ENCODE peak calls at places on chromosome 17, in seven cellular contexts. X is ascending aorta, J is transverse colon, E is left lung, U is GM23248, V is Panc1, W is heart right ventricle. N is an unnamed sample.

GRCh38 chr17:71251276-71251675 is 869.5 kb upstream of the SOX9 start:
- DNase-seq in X (no peak), J (no peak), E (no peak), U (peak), V (no peak), W (no peak), N (no peak)

GRCh38 chr17:44324092-44324570 is 492 bp downstream of the SLC25A39 start:
- DNase-seq in X (no peak), J (peak), E (no peak), U (peak), V (no peak), W (no peak), N (no peak)

GRCh38 chr17:4358154-4358553 is 8.3 kb downstream of the UBE2G1 start:
- DNase-seq in X (no peak), J (no peak), E (no peak), U (no peak), V (no peak), W (no peak), N (no peak)

GRCh38 chr17:47707056-47707791 is 13.3 kb downstream of the TBKBP1 start:
- DNase-seq in X (no peak), J (no peak), E (no peak), U (no peak), V (no peak), W (no peak), N (no peak)

GRCh38 chr17:2138768-2139167 is 83.9 kb downstream of the HIC1 start:
- DNase-seq in X (no peak), J (peak), E (no peak), U (peak), V (no peak), W (peak), N (no peak)

GRCh38 chr17:5871666-5872065 is 198.5 kb upstream of the WSCD1 start:
- DNase-seq in X (no peak), J (no peak), E (no peak), U (no peak), V (no peak), W (no peak), N (no peak)

GRCh38 chr17:45200701-45201100 is 21.0 kb upstream of the FMNL1 start:
- DNase-seq in X (no peak), J (no peak), E (no peak), U (no peak), V (no peak), W (no peak), N (no peak)

GRCh38 chr17:63974594-63975192 is 2.0 kb upstream of the SCN4A start:
- DNase-seq in X (no peak), J (no peak), E (no peak), U (peak), V (no peak), W (no peak), N (no peak)

GRCh38 chr17:41750866-41751265 is 16.4 kb upstream of the HAP1 start:
- DNase-seq in X (no peak), J (no peak), E (no peak), U (no peak), V (no peak), W (no peak), N (no peak)

GRCh38 chr17:31581491-31581890 is 190.0 kb downstream of the RAB11FIP4 start:
- DNase-seq in X (no peak), J (no peak), E (no peak), U (peak), V (no peak), W (peak), N (no peak)

GRCh38 chr17:49315974-49316570 is 46.0 kb downstream of the ZNF652 start:
- DNase-seq in X (no peak), J (no peak), E (no peak), U (peak), V (no peak), W (no peak), N (no peak)

GRCh38 chr17:36945959-36946725 is 2.6 kb upstream of the AATF start:
- DNase-seq in X (no peak), J (no peak), E (no peak), U (no peak), V (no peak), W (no peak), N (no peak)

GRCh38 chr17:16478693-16479092 is 13.3 kb downstream of the LRRC75A start:
- DNase-seq in X (no peak), J (no peak), E (no peak), U (peak), V (no peak), W (no peak), N (no peak)

GRCh38 chr17:59762022-59762825 is 54.8 kb downstream of the VMP1 start:
- DNase-seq in X (no peak), J (no peak), E (no peak), U (peak), V (no peak), W (no peak), N (no peak)

GRCh38 chr17:37391146-37391545 is 15.4 kb downstream of the C17orf78 start:
- DNase-seq in X (no peak), J (no peak), E (no peak), U (peak), V (no peak), W (no peak), N (no peak)

GRCh38 chr17:1521067-1521466 is 4.7 kb upstream of the INPP5K start:
- DNase-seq in X (no peak), J (no peak), E (no peak), U (no peak), V (no peak), W (no peak), N (no peak)

GRCh38 chr17:8192070-8192815 is 2.3 kb upstream of the BORCS6 start:
- DNase-seq in X (peak), J (peak), E (peak), U (peak), V (peak), W (peak), N (no peak)

GRCh38 chr17:81519284-81520020 is 6.9 kb upstream of the ACTG1 start:
- DNase-seq in X (no peak), J (peak), E (peak), U (peak), V (no peak), W (no peak), N (no peak)

GRCh38 chr17:52159810-52160578 is 1.5 kb upstream of the CA10 start:
- DNase-seq in X (no peak), J (no peak), E (no peak), U (no peak), V (no peak), W (no peak), N (no peak)

GRCh38 chr17:36980281-36980761 is 31.6 kb downstream of the AATF start:
- DNase-seq in X (no peak), J (no peak), E (no peak), U (peak), V (no peak), W (no peak), N (no peak)

GRCh38 chr17:60613325-60613724 is 13.3 kb downstream of the PPM1D start:
- DNase-seq in X (no peak), J (no peak), E (no peak), U (no peak), V (no peak), W (no peak), N (no peak)

GRCh38 chr17:81481011-81481799 is 31.4 kb downstream of the ACTG1 start:
- DNase-seq in X (no peak), J (peak), E (peak), U (peak), V (no peak), W (peak), N (no peak)

GRCh38 chr17:39755550-39756375 is 18.0 kb downstream of the GRB7 start:
- DNase-seq in X (no peak), J (peak), E (no peak), U (peak), V (no peak), W (no peak), N (no peak)

GRCh38 chr17:19727466-19728113 is 11.2 kb upstream of the SLC47A2 start:
- DNase-seq in X (no peak), J (peak), E (no peak), U (peak), V (no peak), W (peak), N (no peak)

GRCh38 chr17:46873941-46874645 is 22.7 kb downstream of the WNT9B start:
- DNase-seq in X (no peak), J (no peak), E (no peak), U (no peak), V (no peak), W (no peak), N (no peak)

GRCh38 chr17:50464736-50465135 is 3.9 kb downstream of the CHAD start:
- DNase-seq in X (no peak), J (no peak), E (no peak), U (no peak), V (no peak), W (no peak), N (no peak)

GRCh38 chr17:47957591-47958490 is at the start of gene PRR15L:
- DNase-seq in X (no peak), J (peak), E (peak), U (no peak), V (no peak), W (no peak), N (no peak)

GRCh38 chr17:72953621-72954020 is 138.9 kb downstream of the SLC39A11 start:
- DNase-seq in X (no peak), J (no peak), E (no peak), U (no peak), V (no peak), W (no peak), N (no peak)

GRCh38 chr17:949623-950338 is 29.8 kb downstream of the NXN start:
- DNase-seq in X (no peak), J (no peak), E (no peak), U (no peak), V (no peak), W (no peak), N (peak)

GRCh38 chr17:44191389-44191788 is 4.6 kb downstream of the TMUB2 start:
- DNase-seq in X (no peak), J (no peak), E (no peak), U (no peak), V (no peak), W (no peak), N (no peak)

GRCh38 chr17:50397919-50398285 is 579 bp upstream of the LRRC59 start:
- DNase-seq in X (no peak), J (no peak), E (no peak), U (no peak), V (no peak), W (no peak), N (no peak)

GRCh38 chr17:2701161-2701995 is 10.2 kb downstream of the CLUH start:
- DNase-seq in X (no peak), J (no peak), E (peak), U (no peak), V (no peak), W (no peak), N (no peak)

GRCh38 chr17:7063518-7064094 is 16.4 kb downstream of the CLEC10A start:
- DNase-seq in X (no peak), J (no peak), E (no peak), U (peak), V (no peak), W (no peak), N (no peak)

GRCh38 chr17:32697728-32698625 is 178.9 kb downstream of the MYO1D start:
- DNase-seq in X (no peak), J (no peak), E (no peak), U (peak), V (no peak), W (no peak), N (no peak)

GRCh38 chr17:40412880-40413279 is 4.8 kb downstream of the TOP2A start:
- DNase-seq in X (no peak), J (no peak), E (no peak), U (no peak), V (no peak), W (no peak), N (no peak)

GRCh38 chr17:2709173-2709661 is 2.3 kb downstream of the CLUH start:
- DNase-seq in X (no peak), J (peak), E (peak), U (peak), V (no peak), W (no peak), N (no peak)

DNA sequence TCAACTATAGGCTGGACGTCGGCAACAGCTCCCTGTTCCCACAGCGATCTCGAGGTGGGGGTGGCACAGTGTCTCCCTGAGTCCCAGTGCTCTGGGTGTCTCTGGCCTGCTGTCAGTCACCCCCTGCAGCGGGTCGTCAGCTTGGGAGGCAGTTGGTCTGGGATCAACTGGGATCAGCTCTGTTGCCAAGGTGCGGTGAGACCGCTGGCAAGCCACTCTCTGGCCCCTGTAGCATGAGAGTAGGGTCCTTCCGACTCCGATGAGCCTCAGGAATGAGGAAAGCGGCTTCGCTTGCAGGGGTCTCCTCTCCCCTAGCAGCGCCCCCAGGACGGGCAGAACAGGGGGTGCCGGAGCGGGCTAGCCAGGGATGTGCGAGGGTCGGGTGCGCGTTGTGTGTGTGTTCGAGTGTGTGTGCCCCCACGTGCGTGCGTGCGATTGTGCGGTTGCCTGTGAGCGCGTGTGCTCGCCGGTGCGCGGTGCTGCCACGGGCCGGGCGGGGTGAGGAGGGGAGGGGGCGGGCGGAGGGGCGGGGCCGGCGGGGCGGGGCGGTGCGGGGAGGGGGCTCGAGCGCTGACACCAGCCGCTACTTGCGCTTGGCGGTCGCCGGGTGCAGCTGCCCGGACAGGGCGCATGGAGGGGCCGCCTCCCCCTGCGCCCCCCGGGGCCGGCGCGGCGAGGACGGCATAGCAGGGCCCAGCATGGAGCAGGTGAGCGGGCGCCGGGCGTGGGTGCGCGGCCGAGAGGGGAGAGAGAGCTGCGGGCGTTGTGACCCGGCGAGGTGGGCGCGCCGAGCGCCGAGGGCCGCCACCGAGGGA is 9.4 kb upstream of the ARHGAP23 start:
- DNase-seq in X (no peak), J (no peak), E (no peak), U (peak), V (no peak), W (no peak), N (no peak)
- H3K4me3 ChIP-seq in X (peak), J (peak), E (no peak), U (no peak), V (peak), W (peak), N (peak)

GRCh38 chr17:62895650-62896301 is 70.3 kb upstream of the TANC2 start:
- DNase-seq in X (no peak), J (no peak), E (no peak), U (peak), V (no peak), W (no peak), N (no peak)

GRCh38 chr17:62897706-62898105 is 68.3 kb upstream of the TANC2 start:
- DNase-seq in X (no peak), J (no peak), E (no peak), U (peak), V (no peak), W (no peak), N (no peak)

GRCh38 chr17:62900096-62900495 is 65.9 kb upstream of the TANC2 start:
- DNase-seq in X (no peak), J (no peak), E (no peak), U (no peak), V (no peak), W (no peak), N (no peak)

GRCh38 chr17:62899349-62899748 is 66.7 kb upstream of the TANC2 start:
- DNase-seq in X (no peak), J (no peak), E (peak), U (no peak), V (no peak), W (peak), N (no peak)

DNA sequence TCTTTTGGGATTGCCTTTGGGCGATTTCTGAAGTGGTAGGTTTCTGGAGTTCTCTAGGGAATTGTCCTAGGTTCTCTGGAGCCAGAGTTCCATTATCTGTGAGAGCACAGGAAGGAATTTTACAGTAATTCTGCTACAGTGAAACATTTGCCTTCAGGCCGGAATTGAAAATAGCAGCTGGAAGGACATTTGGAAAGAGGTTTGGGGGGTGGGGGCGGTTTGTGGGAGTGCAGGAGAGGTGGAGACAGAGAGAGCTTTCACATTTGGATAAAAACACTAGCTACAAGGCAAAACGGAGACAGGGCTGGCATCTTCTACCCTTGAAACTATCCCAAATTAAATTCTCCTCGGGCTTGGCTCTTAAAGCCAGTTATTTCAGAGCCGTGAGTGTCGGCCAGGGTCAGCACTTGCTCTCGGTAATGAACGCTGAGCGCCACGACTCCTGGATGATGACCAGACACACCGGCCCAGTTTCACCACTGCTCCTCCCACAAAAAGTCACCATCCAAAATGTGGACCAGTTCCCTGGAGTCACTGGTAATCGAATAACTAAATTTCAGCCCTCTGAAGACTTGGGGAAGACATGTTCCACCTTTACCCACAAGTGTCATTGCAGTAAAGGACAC is 67.7 kb upstream of the TANC2 start:
- DNase-seq in X (no peak), J (no peak), E (no peak), U (peak), V (no peak), W (peak), N (peak)
- H3K27ac ChIP-seq in X (peak), J (no peak), E (peak), U (peak), V (no peak), W (peak), N (peak)

DNA sequence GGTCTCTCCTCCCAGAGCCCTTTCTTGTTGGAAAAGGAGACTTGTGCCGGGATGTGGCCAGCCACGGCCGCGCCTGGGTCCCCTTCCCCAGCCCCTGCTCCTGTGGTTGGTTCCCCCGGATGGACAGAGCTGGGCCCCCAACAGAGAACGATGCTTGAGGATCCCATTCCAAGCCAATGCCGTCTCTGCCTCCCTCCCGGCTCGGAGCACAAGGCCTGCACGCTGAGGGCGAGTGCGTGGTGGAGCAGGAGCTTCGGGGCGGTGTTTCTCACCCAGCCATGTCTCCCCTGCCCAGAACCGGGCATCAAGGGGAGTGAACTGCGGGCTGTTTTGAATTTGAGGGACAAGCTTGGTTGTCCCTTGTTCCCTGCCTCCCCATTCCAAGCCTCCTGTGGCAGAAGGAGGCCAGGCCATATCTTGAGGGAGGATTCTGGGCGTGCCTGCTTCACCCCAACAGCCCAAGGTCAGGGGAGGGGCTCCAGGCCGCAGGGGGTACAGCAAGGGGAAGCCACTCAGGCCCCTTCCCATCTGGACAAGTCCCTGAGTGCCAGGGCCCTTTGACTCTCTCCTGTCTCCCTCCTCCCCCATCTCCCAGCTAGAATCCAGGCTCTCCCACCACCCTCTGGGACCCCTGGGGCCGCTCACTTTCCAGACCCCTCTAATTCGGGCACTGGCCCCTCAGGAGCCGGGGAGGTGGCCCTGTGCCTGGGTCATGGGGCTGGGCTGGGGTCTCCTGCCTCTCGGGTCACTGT is 43.6 kb downstream of the SOCS3 start:
- DNase-seq in X (no peak), J (no peak), E (no peak), U (no peak), V (no peak), W (no peak), N (no peak)
- H3K4me3 ChIP-seq in X (peak), J (peak), E (peak), U (peak), V (no peak), W (no peak), N (peak)

GRCh38 chr17:74972973-74973328 is 392 bp upstream of the HID1 start:
- DNase-seq in X (no peak), J (no peak), E (no peak), U (no peak), V (no peak), W (no peak), N (no peak)

GRCh38 chr17:74970395-74970794 is 2.2 kb downstream of the HID1 start:
- DNase-seq in X (no peak), J (no peak), E (no peak), U (no peak), V (no peak), W (peak), N (no peak)

GRCh38 chr17:74971069-74971841 is 1.3 kb downstream of the HID1 start:
- DNase-seq in X (no peak), J (no peak), E (no peak), U (no peak), V (no peak), W (no peak), N (no peak)

GRCh38 chr17:74971842-74972106 is 785 bp downstream of the HID1 start:
- DNase-seq in X (no peak), J (no peak), E (no peak), U (no peak), V (no peak), W (no peak), N (no peak)

DNA sequence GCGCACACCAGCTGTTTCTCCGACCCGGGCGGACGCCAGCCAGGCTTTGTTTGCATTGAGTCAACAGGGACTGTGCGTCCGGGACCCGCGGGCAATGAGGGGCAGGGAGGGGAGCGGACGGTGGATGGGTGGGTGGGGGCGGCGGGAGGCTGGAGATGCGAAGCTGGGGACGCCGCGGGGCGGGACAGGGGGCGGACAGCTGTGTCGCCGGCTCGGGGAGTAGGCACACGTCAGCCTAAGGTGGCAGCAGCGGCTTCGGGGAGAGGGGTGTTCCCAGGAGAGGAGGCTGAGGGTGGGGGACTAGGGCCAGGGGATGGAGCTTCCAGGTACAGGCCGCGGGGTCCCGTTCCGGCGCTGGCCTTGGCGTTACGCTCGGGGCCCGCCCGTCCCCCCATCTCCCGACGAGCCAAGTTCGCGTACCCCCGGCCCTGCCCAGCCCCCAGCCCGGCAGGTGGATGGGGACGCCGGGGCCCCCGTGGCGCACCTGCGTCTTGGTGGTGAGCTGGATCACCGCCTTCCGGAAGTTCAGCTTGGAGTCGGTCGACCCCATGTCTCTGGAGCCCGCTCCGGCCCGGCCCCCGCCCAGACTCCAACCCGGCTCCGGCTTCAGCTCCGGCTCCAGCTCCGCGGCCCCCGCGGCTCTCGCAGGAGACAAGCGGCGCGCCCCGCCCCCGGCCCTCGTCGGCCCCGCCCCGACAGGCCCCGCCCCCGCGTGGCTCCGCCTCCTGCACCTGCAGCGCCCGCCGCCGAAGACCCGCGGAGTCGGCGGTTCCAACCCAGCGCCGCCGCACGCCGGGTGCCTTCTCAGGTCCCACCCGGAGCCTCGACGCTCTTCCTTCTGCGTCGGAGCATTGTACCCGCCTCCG is at the start of gene HID1:
- DNase-seq in X (no peak), J (peak), E (peak), U (peak), V (no peak), W (peak), N (no peak)
- H3K27ac ChIP-seq in X (no peak), J (peak), E (peak), U (no peak), V (no peak), W (peak), N (no peak)